ENCODE peak calls at places on chromosomes 6 and 20, in five cellular contexts. M is GM12865, N is prostate gland, J is left lung, H is endothelial cell. P is an unnamed sample.

GRCh38 chr20:21607971-21608735 is 94.3 kb upstream of the NKX2-2 start:
- DNase-seq in M (no peak), N (peak; percentile 66), J (peak; percentile 83), H (no peak), P (no peak)

GRCh38 chr20:251352-251751 is 6.2 kb upstream of the DEFB132 start:
- DNase-seq in M (no peak), N (no peak), J (no peak), H (no peak), P (no peak)

GRCh38 chr6:158595223-158595622 is 35.3 kb downstream of the TMEM181 start:
- DNase-seq in M (peak; percentile 28), N (no peak), J (no peak), H (peak; percentile 12), P (no peak)

GRCh38 chr6:159969921-159970320 is 1.0 kb downstream of the IGF2R start:
- DNase-seq in M (peak; percentile 73), N (peak; percentile 57), J (no peak), H (peak; percentile 50), P (peak; percentile 45)

GRCh38 chr6:136604928-136605485 is 54.8 kb upstream of the MAP7 start:
- DNase-seq in M (no peak), N (peak; percentile 19), J (no peak), H (no peak), P (no peak)

GRCh38 chr20:1764136-1765033 is 106.8 kb upstream of the SIRPG start:
- DNase-seq in M (peak; percentile 84), N (peak; percentile 69), J (peak; percentile 82), H (peak; percentile 75), P (peak; percentile 65)

GRCh38 chr20:32453467-32454163 is 95.5 kb downstream of the ASXL1 start:
- DNase-seq in M (no peak), N (no peak), J (peak; percentile 74), H (no peak), P (no peak)

GRCh38 chr6:166058064-166058739 is 109.4 kb downstream of the TBXT start:
- DNase-seq in M (no peak), N (no peak), J (no peak), H (no peak), P (no peak)

GRCh38 chr20:12570371-12570770 is 438.4 kb upstream of the SPTLC3 start:
- DNase-seq in M (no peak), N (no peak), J (no peak), H (peak; percentile 57), P (peak; percentile 26)

GRCh38 chr20:47790032-47790965 is 5.0 kb upstream of the SULF2 start:
- DNase-seq in M (no peak), N (no peak), J (no peak), H (no peak), P (no peak)

GRCh38 chr20:38987777-38988176 is 25.6 kb downstream of the DHX35 start:
- DNase-seq in M (peak; percentile 90), N (no peak), J (no peak), H (no peak), P (no peak)

GRCh38 chr20:38985060-38985459 is 22.9 kb downstream of the DHX35 start:
- DNase-seq in M (no peak), N (no peak), J (no peak), H (no peak), P (no peak)

GRCh38 chr20:38990728-38991127 is 28.6 kb downstream of the DHX35 start:
- DNase-seq in M (no peak), N (no peak), J (no peak), H (no peak), P (no peak)

GRCh38 chr20:38985603-38986170 is 23.5 kb downstream of the DHX35 start:
- DNase-seq in M (peak; percentile 68), N (no peak), J (no peak), H (no peak), P (no peak)

GRCh38 chr20:38986663-38987062 is 24.5 kb downstream of the DHX35 start:
- DNase-seq in M (peak; percentile 82), N (no peak), J (no peak), H (no peak), P (no peak)
- TF ChIP-seq CTCF in M (peak; percentile 11), N (no peak), J (no peak), H (no peak), P (no peak)

GRCh38 chr6:78302411-78302810 is 564.9 kb upstream of the IRAK1BP1 start:
- DNase-seq in M (no peak), N (no peak), J (no peak), H (no peak), P (no peak)

GRCh38 chr6:78300885-78301284 is 566.5 kb upstream of the IRAK1BP1 start:
- DNase-seq in M (no peak), N (no peak), J (no peak), H (no peak), P (no peak)
- TF ChIP-seq CTCF in M (no peak), N (no peak), J (no peak), H (no peak), P (no peak)

GRCh38 chr20:62368629-62369507 is 1.8 kb upstream of the LAMA5 start:
- DNase-seq in M (no peak), N (no peak), J (peak; percentile 82), H (peak; percentile 52), P (peak; percentile 58)
- TF ChIP-seq CTCF in M (peak; percentile 27), N (peak; percentile 18), J (peak; percentile 32), H (peak; percentile 54), P (peak; percentile 71)

GRCh38 chr20:57241592-57241991 is 24.8 kb downstream of the BMP7 start:
- DNase-seq in M (no peak), N (no peak), J (no peak), H (no peak), P (no peak)

GRCh38 chr20:57242414-57242813 is 24.0 kb downstream of the BMP7 start:
- DNase-seq in M (no peak), N (no peak), J (no peak), H (no peak), P (no peak)

GRCh38 chr20:57244627-57245214 is 21.7 kb downstream of the BMP7 start:
- DNase-seq in M (no peak), N (no peak), J (no peak), H (no peak), P (no peak)

GRCh38 chr20:57244221-57244585 is 22.2 kb downstream of the BMP7 start:
- DNase-seq in M (no peak), N (no peak), J (no peak), H (no peak), P (no peak)

GRCh38 chr20:57243480-57244220 is 22.8 kb downstream of the BMP7 start:
- DNase-seq in M (no peak), N (no peak), J (no peak), H (no peak), P (no peak)
- TF ChIP-seq CTCF in M (no peak), N (peak; percentile 14), J (no peak), H (no peak), P (no peak)

GRCh38 chr6:90098025-90098474 is 198.6 kb downstream of the BACH2 start:
- DNase-seq in M (no peak), N (peak; percentile 75), J (no peak), H (no peak), P (no peak)
- TF ChIP-seq CTCF in M (no peak), N (peak; percentile 43), J (peak; percentile 17), H (no peak), P (no peak)

GRCh38 chr20:25220021-25220730 is 24.7 kb downstream of the ENTPD6 start:
- DNase-seq in M (no peak), N (no peak), J (no peak), H (no peak), P (no peak)
- TF ChIP-seq CTCF in M (peak; percentile 32), N (no peak), J (no peak), H (peak; percentile 48), P (peak; percentile 49)

GRCh38 chr6:140441256-140441655 is 1066.8 kb upstream of the CITED2 start:
- DNase-seq in M (peak; percentile 41), N (peak; percentile 32), J (peak; percentile 22), H (peak; percentile 52), P (peak; percentile 49)
- TF ChIP-seq CTCF in M (peak; percentile 25), N (peak; percentile 40), J (no peak), H (no peak), P (peak; percentile 71)

P was measured in neural crest cell.